ENCODE peak calls at places on chromosomes 3 and 15, in five cellular contexts. K, Y, F, S and E are unnamed samples.

GRCh38 chr3:59784164-59784563 is 734.3 kb upstream of the CFAP20DC start:
- DNase-seq in K (no peak), Y (no peak), F (no peak), S (no peak), E (no peak)

GRCh38 chr3:69776289-69776688 is 37.0 kb downstream of the MITF start:
- DNase-seq in K (no peak), Y (no peak), F (no peak), S (no peak), E (no peak)

GRCh38 chr15:63718590-63719035 is 115.1 kb downstream of the HERC1 start:
- DNase-seq in K (no peak), Y (no peak), F (peak), S (no peak), E (no peak)

GRCh38 chr3:155110021-155110420 is 29.9 kb downstream of the MME start:
- DNase-seq in K (no peak), Y (no peak), F (no peak), S (no peak), E (no peak)

GRCh38 chr15:100951965-100952364 is 32.8 kb downstream of the LRRK1 start:
- DNase-seq in K (no peak), Y (no peak), F (no peak), S (no peak), E (no peak)

GRCh38 chr3:71006810-71007785 is 576.4 kb downstream of the FOXP1 start:
- DNase-seq in K (no peak), Y (no peak), F (peak), S (no peak), E (no peak)

GRCh38 chr3:111867889-111868426 is 8.9 kb downstream of the PHLDB2 start:
- DNase-seq in K (no peak), Y (no peak), F (no peak), S (no peak), E (no peak)

GRCh38 chr3:142270407-142270806 is 45.0 kb upstream of the GK5 start:
- DNase-seq in K (no peak), Y (no peak), F (no peak), S (no peak), E (no peak)

GRCh38 chr3:194204036-194204792 is 68.3 kb downstream of the HES1 start:
- DNase-seq in K (no peak), Y (no peak), F (no peak), S (no peak), E (no peak)

GRCh38 chr3:30934208-30934550 is 39.7 kb upstream of the GADL1 start:
- DNase-seq in K (peak), Y (no peak), F (peak), S (no peak), E (no peak)
- TF ChIP-seq CTCF in K (peak), Y (peak), F (peak), S (peak), E (peak)

GRCh38 chr3:123447749-123448502 is 964 bp downstream of the ADCY5 start:
- DNase-seq in K (no peak), Y (no peak), F (no peak), S (peak), E (no peak)
- TF ChIP-seq CTCF in K (peak), Y (no peak), F (no peak), S (peak), E (peak)

GRCh38 chr15:71698752-71699151 is 111.6 kb upstream of the NR2E3 start:
- DNase-seq in K (no peak), Y (no peak), F (no peak), S (no peak), E (no peak)
- TF ChIP-seq CTCF in K (no peak), Y (no peak), F (no peak), S (no peak), E (no peak)

DNA sequence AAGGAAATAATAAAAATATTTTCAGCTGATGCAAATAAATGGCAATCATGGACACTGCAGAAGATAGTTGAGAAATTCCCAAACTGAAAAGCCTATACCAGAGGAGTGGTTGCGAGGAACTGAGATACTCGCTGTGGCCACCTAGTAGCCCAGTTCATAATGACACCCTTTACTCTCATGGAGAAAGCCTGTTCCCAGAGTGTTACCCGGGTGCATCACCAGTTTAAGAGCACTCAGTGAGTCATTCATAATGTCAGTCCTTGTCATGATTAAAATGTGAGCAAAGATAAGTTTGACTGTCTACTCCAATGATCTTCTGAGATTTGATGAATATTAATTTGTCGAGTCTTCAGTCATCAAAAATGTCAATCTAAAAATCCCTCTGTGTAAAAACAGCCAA is 138.4 kb upstream of the LRRC3B start:
- DNase-seq in K (no peak), Y (no peak), F (no peak), S (no peak), E (no peak)
- TF ChIP-seq CTCF in K (no peak), Y (no peak), F (no peak), S (no peak), E (no peak)

GRCh38 chr3:138348107-138348949 is at the start of gene MRAS:
- DNase-seq in K (no peak), Y (peak), F (peak), S (peak), E (peak)
- TF ChIP-seq CTCF in K (peak), Y (no peak), F (no peak), S (peak), E (peak)

DNA sequence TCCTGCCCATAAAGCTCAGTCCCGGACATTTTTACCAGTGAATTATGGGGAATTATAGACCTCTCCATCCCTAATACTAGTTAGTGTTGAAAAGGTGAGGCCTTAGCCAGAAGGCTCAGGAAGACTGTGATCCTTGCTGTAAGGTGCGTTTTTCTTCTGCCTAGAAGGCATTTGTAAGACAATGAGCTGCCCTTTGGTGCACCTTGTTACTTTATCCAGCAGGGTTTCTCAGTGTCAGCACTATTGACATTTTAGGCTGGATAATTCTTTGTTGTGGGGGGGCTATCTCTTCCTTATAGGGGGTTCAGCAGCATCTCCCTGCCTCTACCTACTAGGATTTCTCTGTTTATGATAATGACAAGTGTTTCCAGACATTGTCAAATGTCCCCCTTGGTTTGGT is 108.1 kb upstream of the ABHD17C start:
- DNase-seq in K (no peak), Y (no peak), F (no peak), S (no peak), E (no peak)
- TF ChIP-seq CTCF in K (no peak), Y (no peak), F (no peak), S (no peak), E (no peak)

GRCh38 chr3:15859507-15860013 is 61.8 kb upstream of the ANKRD28 start:
- DNase-seq in K (no peak), Y (peak), F (peak), S (peak), E (peak)
- TF ChIP-seq CTCF in K (no peak), Y (no peak), F (no peak), S (no peak), E (no peak)